ENCODE peak calls at places on chromosomes 3 and 15, in ten cellular contexts. One of them, this sample, is unnamed.

GRCh38 chr3:151328298-151329036 is 882 bp downstream of the P2RY13 start:
- DNase-seq in GM12878: no peak
- DNase-seq in heart right ventricle: no peak
- DNase-seq in tibial artery: no peak
- DNase-seq in colonic mucosa: no peak
- DNase-seq in PC-3: peak; percentile 52
- DNase-seq in A549: no peak
- DNase-seq in cardiac muscle cell: no peak
- DNase-seq in upper lobe of left lung: peak; percentile 26
- DNase-seq in psoas muscle: no peak
- DNase-seq in this sample: no peak

GRCh38 chr3:125107861-125108567 is 52.2 kb upstream of the HEG1 start:
- DNase-seq in GM12878: peak; percentile 86
- DNase-seq in cardiac muscle cell: no peak
- DNase-seq in psoas muscle: no peak
- DNase-seq in heart right ventricle: no peak
- DNase-seq in PC-3: peak; percentile 69
- DNase-seq in A549: no peak
- DNase-seq in colonic mucosa: no peak
- DNase-seq in upper lobe of left lung: no peak
- DNase-seq in tibial artery: no peak
- DNase-seq in this sample: no peak

GRCh38 chr3:132785292-132785691 is 63.1 kb upstream of the NPHP3 start:
- DNase-seq in upper lobe of left lung: no peak
- DNase-seq in A549: no peak
- DNase-seq in tibial artery: no peak
- DNase-seq in psoas muscle: no peak
- DNase-seq in cardiac muscle cell: no peak
- DNase-seq in GM12878: no peak
- DNase-seq in heart right ventricle: no peak
- DNase-seq in PC-3: no peak
- DNase-seq in colonic mucosa: no peak
- DNase-seq in this sample: no peak

GRCh38 chr3:113783980-113784379 is 37.1 kb downstream of the ATP6V1A start:
- DNase-seq in upper lobe of left lung: no peak
- DNase-seq in A549: no peak
- DNase-seq in colonic mucosa: no peak
- DNase-seq in PC-3: no peak
- DNase-seq in heart right ventricle: no peak
- DNase-seq in GM12878: no peak
- DNase-seq in cardiac muscle cell: no peak
- DNase-seq in psoas muscle: no peak
- DNase-seq in tibial artery: no peak
- DNase-seq in this sample: no peak

GRCh38 chr15:90058308-90058707 is 44.0 kb downstream of the IDH2 start:
- DNase-seq in GM12878: peak; percentile 43
- DNase-seq in A549: no peak
- DNase-seq in upper lobe of left lung: no peak
- DNase-seq in PC-3: no peak
- DNase-seq in psoas muscle: no peak
- DNase-seq in heart right ventricle: no peak
- DNase-seq in cardiac muscle cell: no peak
- DNase-seq in colonic mucosa: no peak
- DNase-seq in tibial artery: no peak
- DNase-seq in this sample: no peak

GRCh38 chr3:172201990-172202318 is 162.6 kb downstream of the FNDC3B start:
- DNase-seq in tibial artery: no peak
- DNase-seq in psoas muscle: no peak
- DNase-seq in PC-3: no peak
- DNase-seq in A549: no peak
- DNase-seq in GM12878: no peak
- DNase-seq in cardiac muscle cell: no peak
- DNase-seq in heart right ventricle: peak; percentile 30
- DNase-seq in upper lobe of left lung: peak; percentile 56
- DNase-seq in colonic mucosa: no peak
- DNase-seq in this sample: no peak

GRCh38 chr3:12837295-12837986 is 3.9 kb downstream of the RPL32 start:
- DNase-seq in GM12878: no peak
- DNase-seq in heart right ventricle: no peak
- DNase-seq in colonic mucosa: no peak
- DNase-seq in PC-3: no peak
- DNase-seq in upper lobe of left lung: no peak
- DNase-seq in tibial artery: no peak
- DNase-seq in A549: no peak
- DNase-seq in psoas muscle: no peak
- DNase-seq in cardiac muscle cell: no peak
- DNase-seq in this sample: no peak

GRCh38 chr3:190182418-190183043 is 61.8 kb upstream of the P3H2 start:
- DNase-seq in colonic mucosa: no peak
- DNase-seq in upper lobe of left lung: no peak
- DNase-seq in A549: peak; percentile 28
- DNase-seq in tibial artery: no peak
- DNase-seq in PC-3: peak; percentile 90
- DNase-seq in psoas muscle: no peak
- DNase-seq in cardiac muscle cell: no peak
- DNase-seq in heart right ventricle: no peak
- DNase-seq in GM12878: no peak
- DNase-seq in this sample: no peak

GRCh38 chr3:36032180-36032895 is 348.0 kb upstream of the STAC start:
- DNase-seq in PC-3: no peak
- DNase-seq in A549: no peak
- DNase-seq in cardiac muscle cell: no peak
- DNase-seq in heart right ventricle: no peak
- DNase-seq in GM12878: no peak
- DNase-seq in upper lobe of left lung: no peak
- DNase-seq in tibial artery: no peak
- DNase-seq in colonic mucosa: no peak
- DNase-seq in psoas muscle: no peak
- DNase-seq in this sample: no peak

GRCh38 chr15:88073386-88073681 is 183.2 kb downstream of the NTRK3 start:
- DNase-seq in cardiac muscle cell: no peak
- DNase-seq in PC-3: no peak
- DNase-seq in colonic mucosa: no peak
- DNase-seq in psoas muscle: no peak
- DNase-seq in tibial artery: no peak
- DNase-seq in GM12878: no peak
- DNase-seq in A549: no peak
- DNase-seq in heart right ventricle: no peak
- DNase-seq in upper lobe of left lung: no peak
- DNase-seq in this sample: no peak

GRCh38 chr3:8490079-8490552 is 11.5 kb upstream of the LMCD1 start:
- DNase-seq in GM12878: no peak
- DNase-seq in psoas muscle: peak; percentile 30
- DNase-seq in PC-3: peak; percentile 61
- DNase-seq in heart right ventricle: no peak
- DNase-seq in upper lobe of left lung: no peak
- DNase-seq in A549: peak; percentile 38
- DNase-seq in colonic mucosa: no peak
- DNase-seq in tibial artery: no peak
- DNase-seq in cardiac muscle cell: no peak
- DNase-seq in this sample: no peak
- H3K4me1 ChIP-seq in GM12878: no peaks in the 10 kb centered on the region
- H3K4me1 ChIP-seq in psoas muscle: peaks cover 47% of the 10 kb centered on the region
- H3K4me1 ChIP-seq in PC-3: peaks cover 29% of the 10 kb centered on the region
- H3K4me1 ChIP-seq in heart right ventricle: peaks cover 21% of the 10 kb centered on the region
- H3K4me1 ChIP-seq in upper lobe of left lung: peaks cover 16% of the 10 kb centered on the region
- H3K4me1 ChIP-seq in A549: peaks cover 37% of the 10 kb centered on the region
- H3K4me1 ChIP-seq in colonic mucosa: no peaks in the 10 kb centered on the region
- H3K4me1 ChIP-seq in tibial artery: peaks cover 37% of the 10 kb centered on the region
- H3K4me1 ChIP-seq in cardiac muscle cell: no peaks in the 10 kb centered on the region
- H3K4me1 ChIP-seq in this sample: no peaks in the 10 kb centered on the region

GRCh38 chr3:127780536-127781400 is 41.5 kb downstream of the MGLL start:
- DNase-seq in GM12878: no peak
- DNase-seq in cardiac muscle cell: no peak
- DNase-seq in colonic mucosa: no peak
- DNase-seq in upper lobe of left lung: no peak
- DNase-seq in A549: no peak
- DNase-seq in heart right ventricle: no peak
- DNase-seq in tibial artery: no peak
- DNase-seq in PC-3: no peak
- DNase-seq in psoas muscle: no peak
- DNase-seq in this sample: no peak

GRCh38 chr3:127784283-127784682 is 38.0 kb downstream of the MGLL start:
- DNase-seq in upper lobe of left lung: no peak
- DNase-seq in PC-3: no peak
- DNase-seq in colonic mucosa: no peak
- DNase-seq in cardiac muscle cell: no peak
- DNase-seq in tibial artery: no peak
- DNase-seq in heart right ventricle: no peak
- DNase-seq in GM12878: no peak
- DNase-seq in psoas muscle: no peak
- DNase-seq in A549: no peak
- DNase-seq in this sample: no peak

GRCh38 chr3:127781411-127782001 is 40.8 kb downstream of the MGLL start:
- DNase-seq in colonic mucosa: no peak
- DNase-seq in heart right ventricle: no peak
- DNase-seq in upper lobe of left lung: no peak
- DNase-seq in tibial artery: peak; percentile 49
- DNase-seq in GM12878: no peak
- DNase-seq in PC-3: no peak
- DNase-seq in psoas muscle: peak; percentile 64
- DNase-seq in cardiac muscle cell: no peak
- DNase-seq in A549: no peak
- DNase-seq in this sample: no peak

GRCh38 chr3:127784865-127785710 is 37.2 kb downstream of the MGLL start:
- DNase-seq in GM12878: no peak
- DNase-seq in colonic mucosa: peak; percentile 83
- DNase-seq in PC-3: no peak
- DNase-seq in upper lobe of left lung: peak; percentile 86
- DNase-seq in heart right ventricle: no peak
- DNase-seq in cardiac muscle cell: no peak
- DNase-seq in tibial artery: no peak
- DNase-seq in A549: no peak
- DNase-seq in psoas muscle: no peak
- DNase-seq in this sample: no peak

GRCh38 chr3:127783166-127783565 is 39.1 kb downstream of the MGLL start:
- DNase-seq in PC-3: no peak
- DNase-seq in heart right ventricle: no peak
- DNase-seq in A549: no peak
- DNase-seq in tibial artery: no peak
- DNase-seq in GM12878: no peak
- DNase-seq in colonic mucosa: no peak
- DNase-seq in cardiac muscle cell: no peak
- DNase-seq in upper lobe of left lung: no peak
- DNase-seq in psoas muscle: no peak
- DNase-seq in this sample: no peak
- H3K4me1 ChIP-seq in PC-3: peaks cover 11% of the 10 kb centered on the region
- H3K4me1 ChIP-seq in heart right ventricle: peaks cover 57% of the 10 kb centered on the region
- H3K4me1 ChIP-seq in A549: peaks cover 36% of the 10 kb centered on the region
- H3K4me1 ChIP-seq in tibial artery: peaks cover 60% of the 10 kb centered on the region
- H3K4me1 ChIP-seq in GM12878: peaks cover 25% of the 10 kb centered on the region
- H3K4me1 ChIP-seq in colonic mucosa: peaks cover 12% of the 10 kb centered on the region
- H3K4me1 ChIP-seq in cardiac muscle cell: peaks cover 23% of the 10 kb centered on the region
- H3K4me1 ChIP-seq in upper lobe of left lung: peaks cover 50% of the 10 kb centered on the region
- H3K4me1 ChIP-seq in psoas muscle: peaks cover 79% of the 10 kb centered on the region
- H3K4me1 ChIP-seq in this sample: peaks cover 40% of the 10 kb centered on the region

DNA sequence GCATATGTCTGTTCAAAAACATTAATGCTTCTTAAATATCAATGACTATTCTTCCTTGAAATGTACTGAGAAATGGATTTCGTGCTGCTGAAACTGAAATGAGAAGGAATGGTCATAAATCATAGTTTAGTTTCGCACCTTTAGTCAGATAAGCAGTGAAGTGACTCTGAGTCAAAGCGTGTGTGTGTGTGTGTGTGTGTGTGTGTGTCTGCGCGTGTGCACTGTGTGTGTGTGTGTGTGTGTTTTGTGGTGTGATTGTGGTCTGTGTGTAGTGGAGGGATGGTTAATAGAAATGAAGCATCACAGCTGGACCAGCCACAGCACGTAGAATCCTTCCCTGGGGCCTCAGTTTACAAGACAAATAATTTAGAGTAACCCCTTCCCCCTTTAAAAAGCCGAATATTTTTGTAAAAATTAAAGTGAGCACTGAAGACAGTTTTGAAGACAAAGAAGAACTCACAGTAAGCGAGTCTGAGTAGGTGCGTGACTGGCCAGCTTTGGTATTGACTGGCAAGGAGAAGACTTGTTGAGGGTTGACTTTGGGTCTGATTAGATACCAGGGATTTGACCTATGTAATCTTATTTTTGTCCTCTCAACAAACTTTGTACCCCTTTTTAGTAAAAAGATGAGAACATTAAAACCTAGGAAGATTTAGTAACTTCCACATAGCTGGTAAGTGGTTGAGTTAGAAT is 202.0 kb upstream of the IL12A start:
- DNase-seq in psoas muscle: no peak
- DNase-seq in upper lobe of left lung: no peak
- DNase-seq in A549: no peak
- DNase-seq in PC-3: no peak
- DNase-seq in cardiac muscle cell: no peak
- DNase-seq in heart right ventricle: no peak
- DNase-seq in colonic mucosa: no peak
- DNase-seq in GM12878: no peak
- DNase-seq in tibial artery: no peak
- DNase-seq in this sample: no peak
- H3K4me1 ChIP-seq in psoas muscle: no peaks in the 10 kb centered on the region
- H3K4me1 ChIP-seq in upper lobe of left lung: peaks cover 23% of the 10 kb centered on the region
- H3K4me1 ChIP-seq in A549: peaks cover 99% of the 10 kb centered on the region
- H3K4me1 ChIP-seq in PC-3: peaks cover 83% of the 10 kb centered on the region
- H3K4me1 ChIP-seq in cardiac muscle cell: peaks cover 8% of the 10 kb centered on the region
- H3K4me1 ChIP-seq in heart right ventricle: peaks cover 33% of the 10 kb centered on the region
- H3K4me1 ChIP-seq in colonic mucosa: peaks cover 17% of the 10 kb centered on the region
- H3K4me1 ChIP-seq in GM12878: no peaks in the 10 kb centered on the region
- H3K4me1 ChIP-seq in tibial artery: peaks cover 71% of the 10 kb centered on the region
- H3K4me1 ChIP-seq in this sample: no peaks in the 10 kb centered on the region

GRCh38 chr15:67116742-67117141 is 51.3 kb downstream of the SMAD3 start:
- DNase-seq in colonic mucosa: peak; percentile 59
- DNase-seq in psoas muscle: no peak
- DNase-seq in cardiac muscle cell: no peak
- DNase-seq in heart right ventricle: no peak
- DNase-seq in upper lobe of left lung: no peak
- DNase-seq in PC-3: peak; percentile 62
- DNase-seq in tibial artery: no peak
- DNase-seq in A549: peak; percentile 79
- DNase-seq in GM12878: no peak
- DNase-seq in this sample: no peak

GRCh38 chr15:67114046-67114445 is 48.6 kb downstream of the SMAD3 start:
- DNase-seq in heart right ventricle: no peak
- DNase-seq in cardiac muscle cell: no peak
- DNase-seq in upper lobe of left lung: no peak
- DNase-seq in psoas muscle: no peak
- DNase-seq in A549: no peak
- DNase-seq in tibial artery: no peak
- DNase-seq in GM12878: no peak
- DNase-seq in PC-3: no peak
- DNase-seq in colonic mucosa: no peak
- DNase-seq in this sample: no peak

GRCh38 chr15:67114846-67115521 is 49.6 kb downstream of the SMAD3 start:
- DNase-seq in colonic mucosa: no peak
- DNase-seq in heart right ventricle: no peak
- DNase-seq in PC-3: peak; percentile 31
- DNase-seq in psoas muscle: no peak
- DNase-seq in cardiac muscle cell: no peak
- DNase-seq in A549: no peak
- DNase-seq in GM12878: no peak
- DNase-seq in tibial artery: no peak
- DNase-seq in upper lobe of left lung: no peak
- DNase-seq in this sample: no peak

GRCh38 chr15:67117356-67117755 is 52.0 kb downstream of the SMAD3 start:
- DNase-seq in GM12878: no peak
- DNase-seq in tibial artery: no peak
- DNase-seq in A549: no peak
- DNase-seq in psoas muscle: no peak
- DNase-seq in PC-3: no peak
- DNase-seq in upper lobe of left lung: no peak
- DNase-seq in colonic mucosa: no peak
- DNase-seq in cardiac muscle cell: no peak
- DNase-seq in heart right ventricle: no peak
- DNase-seq in this sample: no peak

GRCh38 chr15:67115567-67115966 is 50.2 kb downstream of the SMAD3 start:
- DNase-seq in A549: no peak
- DNase-seq in psoas muscle: no peak
- DNase-seq in colonic mucosa: no peak
- DNase-seq in GM12878: no peak
- DNase-seq in PC-3: no peak
- DNase-seq in cardiac muscle cell: no peak
- DNase-seq in heart right ventricle: no peak
- DNase-seq in upper lobe of left lung: no peak
- DNase-seq in tibial artery: no peak
- DNase-seq in this sample: no peak
- H3K4me1 ChIP-seq in A549: peaks cover 82% of the 10 kb centered on the region
- H3K4me1 ChIP-seq in psoas muscle: peaks cover 75% of the 10 kb centered on the region
- H3K4me1 ChIP-seq in colonic mucosa: peaks cover 24% of the 10 kb centered on the region
- H3K4me1 ChIP-seq in GM12878: peaks cover 46% of the 10 kb centered on the region
- H3K4me1 ChIP-seq in PC-3: peaks cover 70% of the 10 kb centered on the region
- H3K4me1 ChIP-seq in cardiac muscle cell: peaks cover 6% of the 10 kb centered on the region
- H3K4me1 ChIP-seq in heart right ventricle: peaks cover 51% of the 10 kb centered on the region
- H3K4me1 ChIP-seq in upper lobe of left lung: peaks cover 56% of the 10 kb centered on the region
- H3K4me1 ChIP-seq in tibial artery: peaks cover 31% of the 10 kb centered on the region
- H3K4me1 ChIP-seq in this sample: peaks cover 73% of the 10 kb centered on the region